ENCODE peak calls at places on chromosomes 3 and 15, in five cellular contexts. G is activated B cell treated with CpG ODN at 0.5 μM for 24 hours; C is tibial artery; F is stimulated activated CD8-positive, alpha-beta memory T cell treated with anti-CD3 and anti-CD28 coated beads, Interleukin-4, amount 100 ng/mL, for 48 hours; T is H7. E is an unnamed sample.

GRCh38 chr3:141065258-141065657 is 14.1 kb downstream of the SPSB4 start:
- DNase-seq in G (no peak), C (peak; percentile 21), F (no peak), T (no peak), E (no peak)

GRCh38 chr3:38493019-38493418 is 3.1 kb upstream of the EXOG start:
- DNase-seq in G (no peak), C (no peak), F (no peak), T (no peak), E (peak; percentile 42)

GRCh38 chr15:55998478-55998877 is 5.1 kb upstream of the NEDD4 start:
- DNase-seq in G (no peak), C (no peak), F (no peak), T (no peak), E (no peak)

GRCh38 chr3:128726691-128727031 is 678 bp downstream of the RAB7A start:
- DNase-seq in G (no peak), C (peak; percentile 82), F (peak; percentile 76), T (no peak), E (peak; percentile 67)

GRCh38 chr3:56954125-56954524 is 106.3 kb upstream of the SPATA12 start:
- DNase-seq in G (no peak), C (no peak), F (no peak), T (no peak), E (no peak)

GRCh38 chr15:33031324-33031736 is 163.2 kb downstream of the FMN1 start:
- DNase-seq in G (no peak), C (no peak), F (no peak), T (no peak), E (peak; percentile 50)

GRCh38 chr3:188242426-188243123 is 88.6 kb downstream of the LPP start:
- DNase-seq in G (no peak), C (no peak), F (no peak), T (no peak), E (no peak)

GRCh38 chr3:13109516-13109915 is 36.3 kb upstream of the IQSEC1 start:
- DNase-seq in G (no peak), C (peak; percentile 48), F (no peak), T (no peak), E (no peak)

GRCh38 chr3:126152458-126152857 is 27.9 kb downstream of the ALDH1L1 start:
- DNase-seq in G (no peak), C (no peak), F (no peak), T (no peak), E (no peak)

GRCh38 chr3:117589454-117589853 is 879.9 kb downstream of the TUSC7 start:
- DNase-seq in G (no peak), C (no peak), F (no peak), T (no peak), E (peak; percentile 24)

GRCh38 chr15:52803543-52804306 is 13.6 kb upstream of the ONECUT1 start:
- DNase-seq in G (no peak), C (no peak), F (peak; percentile 28), T (peak; percentile 71), E (no peak)

GRCh38 chr3:189458536-189458935 is 172.7 kb upstream of the TP63 start:
- DNase-seq in G (no peak), C (no peak), F (no peak), T (no peak), E (peak; percentile 78)

GRCh38 chr3:33417051-33417673 is 23.0 kb downstream of the UBP1 start:
- DNase-seq in G (no peak), C (no peak), F (peak; percentile 39), T (no peak), E (no peak)

GRCh38 chr15:101152914-101153313 is 98.9 kb downstream of the CHSY1 start:
- DNase-seq in G (no peak), C (peak; percentile 38), F (no peak), T (peak; percentile 89), E (no peak)

GRCh38 chr15:29638011-29638410 is 184.3 kb downstream of the TJP1 start:
- DNase-seq in G (no peak), C (no peak), F (no peak), T (no peak), E (no peak)

GRCh38 chr3:141876381-141876890 is at the start of gene ATP1B3:
- DNase-seq in G (peak; percentile 84), C (peak; percentile 90), F (peak; percentile 86), T (peak; percentile 93), E (peak; percentile 74)

GRCh38 chr3:123953735-123954134 is 7.3 kb downstream of the CCDC14 start:
- DNase-seq in G (no peak), C (no peak), F (no peak), T (no peak), E (no peak)

GRCh38 chr3:122886251-122886650 is 91.4 kb downstream of the SLC49A4 start:
- DNase-seq in G (no peak), C (no peak), F (no peak), T (no peak), E (no peak)

GRCh38 chr15:49301562-49301961 is 121.5 kb upstream of the FGF7 start:
- DNase-seq in G (no peak), C (no peak), F (no peak), T (no peak), E (peak; percentile 69)

GRCh38 chr3:81419196-81419595 is 342.2 kb downstream of the GBE1 start:
- DNase-seq in G (no peak), C (no peak), F (no peak), T (no peak), E (peak; percentile 66)

GRCh38 chr3:159077860-159078259 is 276.0 kb downstream of the MFSD1 start:
- DNase-seq in G (no peak), C (no peak), F (no peak), T (no peak), E (peak; percentile 55)

GRCh38 chr3:127764841-127765362 is 57.4 kb downstream of the MGLL start:
- DNase-seq in G (no peak), C (no peak), F (no peak), T (no peak), E (peak; percentile 31)

GRCh38 chr3:27073903-27074302 is 295.3 kb downstream of the NEK10 start:
- DNase-seq in G (no peak), C (no peak), F (no peak), T (no peak), E (no peak)

GRCh38 chr3:125585595-125586223 is 9.6 kb downstream of the OSBPL11 start:
- DNase-seq in G (no peak), C (no peak), F (peak; percentile 68), T (peak; percentile 62), E (peak; percentile 90)

GRCh38 chr15:96369825-96370621 is 39.5 kb downstream of the NR2F2 start:
- DNase-seq in G (no peak), C (no peak), F (no peak), T (peak; percentile 67), E (no peak)

GRCh38 chr15:91132079-91132478 is 32.0 kb downstream of the SV2B start:
- DNase-seq in G (no peak), C (no peak), F (no peak), T (no peak), E (no peak)

GRCh38 chr3:101544181-101544850 is 17.4 kb upstream of the TRMT10C start:
- DNase-seq in G (no peak), C (no peak), F (no peak), T (no peak), E (no peak)

GRCh38 chr3:78878789-78879515 is 888.8 kb downstream of the ROBO1 start:
- DNase-seq in G (no peak), C (no peak), F (no peak), T (no peak), E (no peak)

GRCh38 chr15:92801774-92802464 is 98.2 kb upstream of the CHD2 start:
- DNase-seq in G (no peak), C (peak; percentile 87), F (no peak), T (no peak), E (peak; percentile 97)

GRCh38 chr15:65332662-65333440 is 28.4 kb downstream of the RNU5B-1 start:
- DNase-seq in G (no peak), C (no peak), F (no peak), T (peak; percentile 54), E (no peak)

GRCh38 chr3:8857720-8858367 is 88.4 kb upstream of the OXTR start:
- DNase-seq in G (no peak), C (no peak), F (no peak), T (no peak), E (no peak)

GRCh38 chr3:4722103-4722502 is 229.0 kb downstream of the ITPR1 start:
- DNase-seq in G (no peak), C (no peak), F (no peak), T (no peak), E (peak; percentile 84)

GRCh38 chr3:150238043-150238802 is 169.9 kb upstream of the TSC22D2 start:
- DNase-seq in G (no peak), C (no peak), F (no peak), T (no peak), E (no peak)

GRCh38 chr3:129616713-129617112 is 10.2 kb upstream of the PLXND1 start:
- DNase-seq in G (no peak), C (peak; percentile 78), F (no peak), T (no peak), E (peak; percentile 64)